ENCODE peak calls at places on chromosomes 12 and 14, in six cellular contexts. B is suprapubic skin, Y is transverse colon, M is natural killer cell, D is uterus, T is tibial artery. J is an unnamed sample.

GRCh38 chr12:95017482-95017881 is 14.0 kb upstream of the NDUFA12 start:
- DNase-seq in Y (no peak), M (no peak), B (no peak), D (no peak), T (no peak), J (no peak)

GRCh38 chr12:111636209-111636928 is 37.3 kb upstream of the ATXN2 start:
- DNase-seq in Y (peak), M (no peak), T (peak), B (peak), D (peak), J (peak)

GRCh38 chr14:33733721-33734120 is 217.2 kb downstream of the EGLN3 start:
- DNase-seq in D (no peak), T (no peak), B (no peak), M (no peak), Y (no peak), J (no peak)

GRCh38 chr12:125185740-125186470 is 120.7 kb downstream of the AACS start:
- DNase-seq in T (peak), Y (peak), B (no peak), M (no peak), D (peak), J (peak)

GRCh38 chr12:104689630-104690029 is 232.9 kb downstream of the CHST11 start:
- DNase-seq in M (no peak), D (no peak), T (no peak), Y (no peak), B (peak), J (no peak)

GRCh38 chr14:75229923-75230792 is 48.5 kb upstream of the FOS start:
- DNase-seq in T (no peak), D (no peak), B (no peak), Y (peak), M (peak), J (peak)

GRCh38 chr12:28327722-28328121 is 137.5 kb downstream of the CCDC91 start:
- DNase-seq in Y (no peak), M (no peak), B (no peak), T (no peak), D (no peak), J (no peak)

GRCh38 chr12:102376251-102376747 is 104.1 kb downstream of the IGF1 start:
- DNase-seq in Y (no peak), D (peak), M (no peak), T (no peak), B (no peak), J (no peak)

GRCh38 chr12:48302161-48302896 is 48.4 kb downstream of the ZNF641 start:
- DNase-seq in Y (no peak), B (no peak), T (no peak), D (no peak), M (no peak), J (no peak)

GRCh38 chr12:86698581-86698980 is 442.4 kb upstream of the MGAT4C start:
- DNase-seq in T (no peak), Y (no peak), M (no peak), D (no peak), B (no peak), J (no peak)

GRCh38 chr12:102249073-102249854 is 51.6 kb upstream of the PMCH start:
- DNase-seq in B (no peak), M (no peak), D (no peak), T (no peak), Y (no peak), J (no peak)

GRCh38 chr12:4383304-4383865 is 3.9 kb upstream of the FGF23 start:
- DNase-seq in B (no peak), T (no peak), Y (no peak), D (no peak), M (no peak), J (no peak)

GRCh38 chr14:24095196-24096068 is 1.3 kb downstream of the PCK2 start:
- DNase-seq in Y (peak), T (peak), D (peak), B (peak), M (no peak), J (peak)

GRCh38 chr14:101814869-101815268 is 53.4 kb downstream of the PPP2R5C start:
- DNase-seq in M (no peak), B (no peak), D (no peak), T (no peak), Y (no peak), J (no peak)

GRCh38 chr12:6056406-6057211 is 67.9 kb downstream of the VWF start:
- DNase-seq in T (no peak), Y (no peak), M (no peak), B (no peak), D (no peak), J (no peak)

GRCh38 chr14:101713641-101714349 is 47.7 kb upstream of the PPP2R5C start:
- DNase-seq in T (peak), Y (no peak), B (peak), D (no peak), M (peak), J (no peak)

GRCh38 chr14:23469127-23469905 is at the start of gene NGDN:
- DNase-seq in M (peak), D (peak), Y (peak), B (peak), T (peak), J (peak)

GRCh38 chr14:56979961-56980360 is 169.7 kb upstream of the OTX2 start:
- DNase-seq in M (no peak), B (no peak), T (no peak), Y (no peak), D (no peak), J (no peak)

GRCh38 chr12:92860521-92860920 is 68.6 kb downstream of the EEA1 start:
- DNase-seq in Y (no peak), B (no peak), M (no peak), D (no peak), T (no peak), J (no peak)

GRCh38 chr14:22112004-22112403 is 438.4 kb upstream of the OR4E1 start:
- DNase-seq in D (no peak), M (peak), B (no peak), T (no peak), Y (no peak), J (no peak)

GRCh38 chr14:50407089-50407813 is 10.6 kb upstream of the CDKL1 start:
- DNase-seq in Y (no peak), T (no peak), B (no peak), D (no peak), M (no peak), J (no peak)

GRCh38 chr12:16599081-16599480 is 6.9 kb downstream of the LMO3 start:
- DNase-seq in D (no peak), T (no peak), M (no peak), B (no peak), Y (no peak), J (no peak)

GRCh38 chr12:68870011-68870410 is 62.0 kb downstream of the MDM2 start:
- DNase-seq in T (no peak), B (no peak), Y (no peak), M (no peak), D (no peak), J (no peak)

GRCh38 chr14:63603749-63604277 is 37.9 kb downstream of the WDR89 start:
- DNase-seq in T (no peak), M (no peak), B (no peak), D (no peak), Y (no peak), J (no peak)

GRCh38 chr12:79344855-79345840 is 345.6 kb downstream of the PAWR start:
- DNase-seq in T (no peak), D (no peak), B (no peak), M (no peak), Y (peak), J (no peak)

GRCh38 chr12:6444704-6445688 is at the start of gene CD27:
- DNase-seq in B (peak), D (no peak), T (no peak), Y (no peak), M (no peak), J (no peak)

GRCh38 chr12:41514907-41515306 is 326.8 kb downstream of the PDZRN4 start:
- DNase-seq in Y (no peak), D (no peak), M (no peak), T (no peak), B (no peak), J (no peak)

GRCh38 chr14:105346880-105347586 is 32.5 kb downstream of the PACS2 start:
- DNase-seq in B (no peak), Y (no peak), D (no peak), T (no peak), M (no peak), J (no peak)

GRCh38 chr12:5000204-5000603 is 43.5 kb upstream of the KCNA5 start:
- DNase-seq in B (no peak), Y (no peak), D (no peak), M (no peak), T (no peak), J (no peak)

DNA sequence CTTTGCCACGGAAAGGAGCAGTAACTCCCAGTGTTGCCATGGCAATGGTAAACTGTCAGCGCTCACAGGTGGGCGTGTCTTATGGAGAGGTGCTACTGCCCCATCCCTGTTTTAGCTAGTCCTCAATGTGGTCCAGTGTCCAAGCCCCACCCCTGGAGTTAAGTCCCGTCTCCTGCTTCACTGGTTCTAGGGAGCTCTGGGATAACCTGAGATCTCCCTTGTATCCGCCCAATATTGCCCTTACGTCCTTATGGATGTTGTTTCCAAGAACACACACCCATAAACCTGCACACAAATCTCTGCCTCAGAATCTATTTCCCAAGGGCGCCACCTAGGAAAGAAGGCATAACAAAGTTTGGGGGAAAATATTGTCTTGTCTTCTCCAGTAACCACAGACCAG is 64.2 kb downstream of the SPRING1 start:
- DNase-seq in T (no peak), Y (no peak), M (no peak), B (no peak), D (no peak), J (no peak)
- TF ChIP-seq CTCF in T (no peak), Y (no peak), M (no peak), B (no peak), D (no peak), J (no peak)

DNA sequence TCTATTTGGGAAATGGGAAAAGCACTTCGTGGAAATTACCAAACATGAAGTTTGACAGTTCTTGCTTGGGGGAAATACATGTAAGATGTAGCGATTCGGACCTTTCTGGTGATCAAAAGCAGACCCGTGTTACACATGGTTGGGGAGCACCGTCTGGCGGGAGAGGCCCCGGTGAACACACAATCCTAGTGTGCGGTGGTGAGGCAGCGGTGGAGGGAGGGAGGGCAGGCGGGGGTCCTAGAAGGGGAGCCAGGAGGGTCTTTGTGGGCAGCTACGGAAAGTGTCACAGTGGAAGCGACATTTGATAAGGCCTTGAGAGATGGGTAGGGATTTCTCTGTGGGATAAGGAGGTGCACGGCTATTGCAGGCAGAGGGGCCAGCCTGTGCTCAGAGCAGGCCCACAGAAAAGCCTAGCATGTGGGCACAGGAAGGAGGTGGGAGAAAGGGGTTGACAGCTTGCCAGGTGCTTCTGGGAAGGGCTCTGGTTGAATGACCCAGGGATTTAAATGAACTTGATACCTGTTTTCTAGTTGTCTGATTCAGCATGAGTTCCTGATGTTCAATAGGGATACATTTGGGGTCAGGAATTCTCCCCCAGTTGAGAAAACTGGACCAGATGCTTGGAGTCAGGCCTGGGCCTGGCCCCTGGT is 7.2 kb downstream of the MVK start:
- DNase-seq in D (no peak), Y (no peak), T (no peak), M (no peak), B (no peak), J (no peak)
- TF ChIP-seq CTCF in D (no peak), Y (no peak), T (no peak), M (no peak), B (no peak), J (no peak)

DNA sequence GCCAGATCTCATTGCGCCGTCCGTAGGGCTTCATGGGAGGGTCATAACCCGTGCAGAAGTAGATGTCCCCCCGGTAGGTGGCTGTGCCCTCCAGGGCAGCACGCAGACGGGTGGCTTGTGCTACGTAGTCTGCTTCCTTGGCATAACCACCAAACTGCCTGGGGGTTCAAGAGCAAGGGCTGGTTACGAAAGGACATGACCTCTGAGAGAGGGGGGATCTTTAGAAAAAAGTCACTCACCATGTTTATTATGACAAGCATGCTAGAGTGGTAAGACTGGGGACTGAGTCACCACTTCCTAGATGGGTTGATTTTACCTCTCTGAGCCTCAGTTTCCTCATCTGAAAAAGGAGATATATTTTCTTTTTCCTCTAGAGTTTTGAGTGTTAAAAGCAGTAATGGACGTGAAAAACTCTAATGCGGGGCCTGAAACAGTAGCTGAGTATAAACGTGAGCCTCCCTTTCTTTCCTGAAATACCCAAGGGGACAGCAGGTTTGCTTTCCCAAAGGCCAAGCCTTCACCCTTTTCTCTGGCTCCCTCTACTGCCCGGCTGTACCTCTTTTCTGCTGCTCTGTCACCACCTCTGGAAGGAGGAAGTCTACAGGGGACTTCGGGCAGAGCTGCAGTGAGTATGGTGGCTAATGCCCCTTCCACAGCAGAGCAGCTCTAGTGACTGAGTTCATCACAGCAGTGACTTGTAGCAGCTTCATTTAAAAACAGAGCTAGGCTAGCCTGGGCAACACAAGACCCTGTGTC is 23.5 kb upstream of the GPRC5D start:
- DNase-seq in M (no peak), T (peak), D (no peak), B (no peak), Y (peak), J (no peak)
- TF ChIP-seq CTCF in M (no peak), T (peak), D (peak), B (no peak), Y (no peak), J (peak)

DNA sequence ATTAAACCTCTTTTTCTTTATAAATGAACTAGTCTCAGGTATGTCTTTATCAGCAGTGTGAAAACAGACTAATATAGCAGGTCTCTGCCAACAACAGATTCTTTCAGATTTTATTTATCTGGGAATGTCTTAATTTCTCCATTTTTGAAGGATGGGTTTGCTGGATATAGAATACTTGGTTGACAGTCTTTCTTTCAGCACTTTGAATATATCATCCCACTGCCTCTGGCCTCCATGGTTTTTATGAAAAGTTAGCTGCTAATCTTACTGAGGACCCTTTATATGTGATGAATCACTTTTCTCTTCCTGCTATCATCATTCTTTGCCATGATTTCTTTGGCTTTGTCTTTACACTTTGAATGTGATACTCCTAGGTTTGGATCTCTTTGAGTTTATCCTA is 148.0 kb downstream of the ANO6 start:
- DNase-seq in T (no peak), D (no peak), M (no peak), B (no peak), Y (no peak), J (no peak)
- TF ChIP-seq CTCF in T (no peak), D (no peak), M (no peak), B (no peak), Y (no peak), J (no peak)

GRCh38 chr14:61106627-61107147 is 125.6 kb downstream of the SLC38A6 start:
- DNase-seq in T (no peak), D (no peak), M (no peak), Y (no peak), B (no peak), J (no peak)
- TF ChIP-seq CTCF in T (no peak), D (no peak), M (no peak), Y (no peak), B (no peak), J (peak)

J was measured in lower lobe of right lung.